ENCODE peak calls at places on chromosomes 16 and 17, in ten cellular contexts. Q, T, C, D, I, R, E, Y, M and Z are unnamed samples.

GRCh38 chr17:63441654-63442053 is 4.5 kb downstream of the CYB561 start:
- DNase-seq in Q (no peak), T (no peak), C (no peak), D (no peak), I (no peak), R (no peak), E (no peak), Y (no peak), M (no peak), Z (no peak)

GRCh38 chr16:79437764-79438728 is 162.5 kb downstream of the MAF start:
- DNase-seq in Q (no peak), T (no peak), C (no peak), D (peak), I (no peak), R (peak), E (no peak), Y (no peak), M (peak), Z (no peak)

GRCh38 chr17:31559647-31560501 is 168.4 kb downstream of the RAB11FIP4 start:
- DNase-seq in Q (no peak), T (no peak), C (no peak), D (peak), I (peak), R (peak), E (no peak), Y (no peak), M (no peak), Z (no peak)

GRCh38 chr16:31484491-31485171 is 1.7 kb downstream of the SLC5A2 start:
- DNase-seq in Q (no peak), T (no peak), C (no peak), D (peak), I (peak), R (no peak), E (no peak), Y (no peak), M (peak), Z (no peak)

GRCh38 chr17:57885148-57885915 is 35.5 kb upstream of the MRPS23 start:
- DNase-seq in Q (no peak), T (no peak), C (no peak), D (no peak), I (no peak), R (no peak), E (no peak), Y (no peak), M (no peak), Z (no peak)

GRCh38 chr16:26019406-26019805 is 327.6 kb downstream of the HS3ST4 start:
- DNase-seq in Q (no peak), T (no peak), C (no peak), D (no peak), I (no peak), R (no peak), E (no peak), Y (no peak), M (no peak), Z (no peak)

GRCh38 chr17:5011928-5012327 is 14.2 kb downstream of the KIF1C start:
- DNase-seq in Q (peak), T (no peak), C (no peak), D (no peak), I (no peak), R (no peak), E (no peak), Y (peak), M (peak), Z (no peak)

GRCh38 chr17:38434178-38434665 is 6.0 kb downstream of the ARHGAP23 start:
- DNase-seq in Q (no peak), T (no peak), C (no peak), D (no peak), I (no peak), R (no peak), E (no peak), Y (no peak), M (no peak), Z (no peak)

GRCh38 chr17:65531508-65532431 is 29.7 kb downstream of the AXIN2 start:
- DNase-seq in Q (peak), T (no peak), C (no peak), D (peak), I (no peak), R (peak), E (peak), Y (peak), M (peak), Z (no peak)

GRCh38 chr17:32813021-32813420 is 63.9 kb downstream of the MYO1D start:
- DNase-seq in Q (peak), T (no peak), C (no peak), D (no peak), I (no peak), R (no peak), E (no peak), Y (peak), M (no peak), Z (no peak)

GRCh38 chr17:17494499-17495447 is 1.4 kb downstream of the RASD1 start:
- DNase-seq in Q (peak), T (no peak), C (no peak), D (peak), I (no peak), R (peak), E (no peak), Y (peak), M (peak), Z (peak)

GRCh38 chr17:2421315-2422147 is 20.7 kb upstream of the MNT start:
- DNase-seq in Q (no peak), T (no peak), C (no peak), D (no peak), I (peak), R (no peak), E (no peak), Y (peak), M (no peak), Z (no peak)

GRCh38 chr17:7237761-7238417 is 1.4 kb downstream of the PHF23 start:
- DNase-seq in Q (peak), T (no peak), C (no peak), D (peak), I (peak), R (peak), E (peak), Y (peak), M (peak), Z (no peak)

GRCh38 chr16:87324411-87325275 is 7.5 kb upstream of the C16orf95 start:
- DNase-seq in Q (peak), T (no peak), C (no peak), D (peak), I (no peak), R (no peak), E (no peak), Y (peak), M (peak), Z (no peak)
- TF ChIP-seq CTCF in Q (peak), T (peak), C (peak), D (peak), I (peak), R (peak), E (peak), Y (peak), M (peak), Z (peak)

GRCh38 chr17:41915020-41915419 is 3.7 kb downstream of the ACLY start:
- DNase-seq in Q (no peak), T (no peak), C (no peak), D (no peak), I (no peak), R (no peak), E (no peak), Y (no peak), M (no peak), Z (no peak)
- H3K4me3 ChIP-seq in Q (no peak), T (no peak), C (no peak), D (no peak), I (no peak), R (no peak), E (no peak), Y (no peak), M (no peak), Z (no peak)

GRCh38 chr16:67608367-67608766 is 36.6 kb upstream of the CARMIL2 start:
- DNase-seq in Q (no peak), T (peak), C (no peak), D (no peak), I (no peak), R (no peak), E (no peak), Y (no peak), M (no peak), Z (no peak)

DNA sequence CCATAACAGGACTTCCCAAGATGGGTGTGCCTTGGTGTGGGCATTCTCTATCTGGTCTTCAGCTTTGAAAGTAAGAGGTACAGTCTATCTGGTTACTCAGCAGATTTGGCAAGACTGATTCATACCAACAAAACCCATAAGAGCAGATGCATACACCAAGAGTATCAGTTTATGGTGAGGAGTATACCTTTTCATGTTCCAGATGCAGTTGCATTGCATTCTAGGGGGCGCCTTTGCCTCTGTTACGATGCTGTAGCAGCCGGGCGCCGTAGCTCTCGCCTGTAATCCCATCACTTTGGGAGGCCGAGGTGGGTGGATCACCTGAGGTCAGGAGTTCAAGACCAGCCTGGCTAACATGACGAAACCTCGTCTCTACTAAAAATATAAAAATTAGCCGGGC is 31.1 kb upstream of the CARMIL2 start:
- DNase-seq in Q (no peak), T (no peak), C (no peak), D (no peak), I (no peak), R (no peak), E (no peak), Y (peak), M (no peak), Z (no peak)
- TF ChIP-seq CTCF in Q (peak), T (peak), C (no peak), D (no peak), I (peak), R (no peak), E (no peak), Y (no peak), M (no peak), Z (no peak)

GRCh38 chr16:2147981-2148671 is at the start of gene RAB26:
- DNase-seq in Q (peak), T (no peak), C (no peak), D (peak), I (peak), R (peak), E (peak), Y (peak), M (peak), Z (peak)

GRCh38 chr16:2147378-2147777 is 1.0 kb upstream of the RAB26 start:
- DNase-seq in Q (no peak), T (no peak), C (no peak), D (no peak), I (no peak), R (peak), E (no peak), Y (no peak), M (no peak), Z (no peak)

GRCh38 chr16:2150418-2151187 is 2.2 kb downstream of the RAB26 start:
- DNase-seq in Q (no peak), T (no peak), C (no peak), D (no peak), I (peak), R (no peak), E (peak), Y (peak), M (peak), Z (no peak)

GRCh38 chr16:2149630-2150417 is 1.4 kb downstream of the RAB26 start:
- DNase-seq in Q (no peak), T (no peak), C (no peak), D (no peak), I (peak), R (no peak), E (no peak), Y (peak), M (peak), Z (no peak)

DNA sequence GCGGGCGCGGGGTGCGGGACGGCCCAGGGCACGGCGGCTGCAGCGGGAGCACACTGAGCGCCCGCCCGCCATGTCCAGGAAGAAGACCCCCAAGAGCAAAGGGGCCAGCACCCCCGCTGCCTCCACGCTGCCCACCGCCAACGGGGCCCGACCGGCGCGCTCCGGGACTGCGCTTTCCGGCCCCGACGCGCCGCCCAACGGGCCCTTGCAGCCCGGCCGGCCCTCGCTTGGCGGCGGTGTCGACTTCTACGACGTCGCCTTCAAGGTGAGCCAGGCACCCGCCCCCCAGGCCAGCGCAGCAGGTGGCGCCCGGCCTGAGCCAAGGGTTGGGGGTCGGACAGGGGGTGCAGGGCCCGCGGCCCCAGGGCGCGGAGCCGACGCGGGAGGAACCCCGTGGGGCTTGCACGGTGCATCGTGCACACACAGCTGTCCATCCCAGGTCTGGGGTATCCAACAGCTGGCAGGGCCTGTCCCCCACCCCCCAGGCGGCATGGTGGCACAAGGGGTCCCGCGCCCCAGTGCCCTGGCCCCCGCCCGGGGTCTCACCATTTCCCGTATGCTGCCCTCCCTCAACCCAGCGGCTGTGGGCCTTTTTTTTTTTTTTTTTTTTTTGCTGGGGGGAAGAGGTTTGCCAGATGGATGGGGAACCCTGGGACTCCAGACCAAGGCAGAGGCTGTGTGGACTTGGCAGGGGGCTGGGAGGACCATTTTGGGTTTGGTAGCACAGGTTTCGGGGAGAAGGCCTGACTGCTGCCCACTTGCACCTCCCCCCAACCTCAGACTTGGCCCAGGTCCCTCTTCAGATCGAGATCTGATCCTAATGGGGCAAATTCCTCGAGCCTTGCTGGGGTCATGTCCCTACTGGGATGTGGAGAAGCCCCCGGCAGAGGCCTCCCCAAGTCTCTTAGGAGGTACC is 547 bp downstream of the RAB26 start:
- DNase-seq in Q (no peak), T (no peak), C (no peak), D (peak), I (peak), R (no peak), E (peak), Y (peak), M (peak), Z (no peak)
- H3K4me3 ChIP-seq in Q (peak), T (peak), C (peak), D (no peak), I (peak), R (peak), E (peak), Y (peak), M (peak), Z (peak)